ENCODE peak calls at places on chromosomes 3 and 15, in nine cellular contexts. M is MCF 10A; L is WTC11; E is AG09319; U is PC-9; X is HepG2; J is endothelial cell; D is CD8-positive, alpha-beta T cell; V is AG10803. W is an unnamed sample.

GRCh38 chr3:7813412-7813811 is 688.2 kb upstream of the LMCD1 start:
- DNase-seq in E (no peak), L (no peak), V (no peak), J (no peak), M (no peak), D (no peak), U (no peak), X (no peak), W (no peak)

GRCh38 chr3:127035672-127036071 is 52.8 kb downstream of the PLXNA1 start:
- DNase-seq in V (no peak), U (peak), D (no peak), J (no peak), L (no peak), E (peak), X (no peak), M (peak), W (no peak)

GRCh38 chr3:156728267-156728985 is 54.0 kb downstream of the TIPARP start:
- DNase-seq in E (no peak), M (no peak), V (no peak), X (peak), J (no peak), D (no peak), L (no peak), U (peak), W (no peak)

GRCh38 chr3:128076465-128076782 is 24.2 kb downstream of the SEC61A1 start:
- DNase-seq in U (no peak), D (no peak), M (no peak), J (no peak), V (no peak), E (no peak), X (no peak), L (no peak), W (no peak)

GRCh38 chr3:42036483-42036823 is 54.7 kb upstream of the TRAK1 start:
- DNase-seq in V (peak), U (peak), E (peak), L (no peak), X (peak), M (peak), J (no peak), D (no peak), W (no peak)

GRCh38 chr3:133532951-133533350 is 40.5 kb upstream of the CDV3 start:
- DNase-seq in V (peak), U (no peak), M (no peak), D (no peak), L (no peak), E (no peak), X (no peak), J (no peak), W (no peak)

GRCh38 chr3:123258811-123259420 is 57.2 kb downstream of the SEC22A start:
- DNase-seq in J (no peak), V (peak), X (peak), D (no peak), M (peak), E (peak), U (peak), L (no peak), W (peak)

GRCh38 chr3:102183186-102183585 is 251.6 kb upstream of the ZPLD1 start:
- DNase-seq in M (no peak), J (no peak), L (no peak), X (no peak), D (no peak), E (no peak), V (no peak), U (no peak), W (no peak)

GRCh38 chr15:51828621-51829359 is 663 bp upstream of the TMOD3 start:
- DNase-seq in J (no peak), X (no peak), E (no peak), U (peak), M (no peak), D (no peak), L (no peak), V (no peak), W (no peak)

DNA sequence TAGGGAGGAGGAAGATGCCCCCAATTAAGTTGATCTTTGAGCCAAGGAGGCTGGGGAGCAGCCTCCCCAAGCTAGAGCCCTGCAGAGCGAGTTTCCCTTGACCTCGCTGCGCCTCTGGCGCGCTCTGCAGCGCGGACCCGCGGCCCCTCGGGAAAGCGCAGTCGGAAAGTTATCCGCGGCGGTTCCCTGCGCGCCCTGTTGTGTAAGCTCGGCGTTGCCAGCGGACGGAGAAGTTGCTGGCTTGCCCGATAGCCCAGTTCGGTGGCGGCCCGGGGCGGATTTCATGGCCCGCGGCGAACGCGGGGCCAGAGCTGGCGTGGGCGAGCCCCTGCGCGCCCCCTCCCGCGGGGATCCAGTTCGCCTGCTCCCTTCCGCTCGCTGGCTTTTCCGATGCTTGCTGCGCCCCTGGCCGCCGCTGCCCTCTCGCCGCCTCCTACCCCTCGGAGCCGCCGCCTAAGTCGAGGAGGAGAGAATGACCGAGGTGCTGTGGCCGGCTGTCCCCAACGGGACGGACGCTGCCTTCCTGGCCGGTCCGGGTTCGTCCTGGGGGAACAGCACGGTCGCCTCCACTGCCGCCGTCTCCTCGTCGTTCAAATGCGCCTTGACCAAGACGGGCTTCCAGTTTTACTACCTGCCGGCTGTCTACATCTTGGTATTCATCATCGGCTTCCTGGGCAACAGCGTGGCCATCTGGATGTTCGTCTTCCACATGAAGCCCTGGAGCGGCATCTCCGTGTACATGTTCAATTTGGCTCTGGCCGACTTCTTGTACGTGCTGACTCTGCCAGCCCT is 576 bp downstream of the P2RY1 start:
- DNase-seq in J (peak), L (peak), M (peak), D (no peak), U (peak), X (no peak), V (peak), E (no peak), W (peak)
- TF ChIP-seq CTCF in J (no peak), L (no peak), M (peak), D (no peak), U (no peak), X (no peak), V (peak), E (peak), W (no peak)

GRCh38 chr15:82648257-82649103 is 1.3 kb upstream of the CPEB1 start:
- DNase-seq in L (peak), M (no peak), V (peak), X (no peak), D (no peak), U (no peak), E (no peak), J (no peak), W (no peak)
- TF ChIP-seq CTCF in L (no peak), M (no peak), V (no peak), X (no peak), D (no peak), U (no peak), E (no peak), J (no peak), W (no peak)

GRCh38 chr15:45186771-45187577 is 792 bp downstream of the SHF start:
- DNase-seq in M (no peak), L (peak), U (no peak), V (no peak), D (no peak), E (no peak), J (peak), X (peak), W (no peak)

GRCh38 chr15:45185903-45186770 is 1.6 kb downstream of the SHF start:
- DNase-seq in D (no peak), V (peak), M (no peak), E (no peak), J (no peak), U (no peak), L (no peak), X (no peak), W (no peak)

GRCh38 chr15:45187578-45187893 is 230 bp downstream of the SHF start:
- DNase-seq in E (no peak), U (no peak), V (no peak), J (peak), D (no peak), X (no peak), M (no peak), L (no peak), W (no peak)

GRCh38 chr15:45185069-45185779 is 2.5 kb downstream of the SHF start:
- DNase-seq in D (no peak), M (no peak), X (no peak), L (no peak), E (no peak), J (no peak), U (no peak), V (no peak), W (no peak)

DNA sequence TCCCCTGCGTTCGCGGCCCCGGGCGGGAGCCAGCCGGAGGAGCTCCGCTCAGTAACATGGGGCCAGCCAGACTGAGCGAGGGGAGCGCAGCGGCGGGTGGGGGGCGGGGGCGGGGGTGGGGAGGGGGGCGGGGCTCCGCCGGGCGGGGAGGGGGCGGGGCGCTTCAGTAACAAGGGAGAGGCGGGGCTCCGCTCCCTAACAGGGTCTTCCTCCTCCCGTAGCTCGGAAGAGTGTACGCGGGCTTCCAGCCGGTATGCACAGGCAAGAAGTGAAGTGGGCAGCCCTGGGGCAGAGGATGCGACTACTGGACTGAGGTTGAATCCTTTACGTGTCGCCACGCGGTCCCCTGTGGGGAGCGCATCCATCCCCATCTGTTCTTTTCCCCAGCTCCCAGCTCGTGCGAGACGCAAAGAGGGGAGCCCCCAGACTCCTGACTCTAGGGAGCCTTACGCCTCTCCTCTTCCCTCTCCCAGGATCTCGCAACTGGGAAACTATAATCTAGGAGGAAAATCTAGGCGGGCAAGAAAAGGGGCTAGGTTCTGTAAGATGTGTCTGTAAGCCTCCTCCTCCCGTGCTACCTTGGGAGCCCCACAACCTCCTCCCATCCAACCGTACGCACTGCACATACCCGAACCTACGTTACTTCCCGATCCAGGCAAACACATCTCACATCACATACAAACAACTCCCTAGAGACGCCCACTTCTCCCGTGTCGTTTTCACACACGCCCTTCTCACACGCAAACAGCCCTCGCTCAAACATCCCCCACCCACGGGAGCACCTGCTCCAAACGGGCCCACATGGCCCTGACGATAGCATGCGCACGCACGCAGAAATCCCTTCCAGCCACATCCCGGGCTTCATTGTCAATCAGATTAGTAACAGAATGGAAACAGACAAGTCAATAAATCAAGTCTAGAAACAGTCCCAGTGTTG is at the start of gene SHF:
- DNase-seq in D (peak), J (peak), X (peak), U (no peak), M (no peak), L (peak), V (peak), E (no peak), W (peak)
- TF ChIP-seq CTCF in D (no peak), J (no peak), X (no peak), U (no peak), M (no peak), L (no peak), V (no peak), E (no peak), W (no peak)

GRCh38 chr3:121989943-121990342 is 32.1 kb downstream of the ILDR1 start:
- DNase-seq in U (no peak), L (no peak), D (no peak), E (no peak), V (no peak), M (no peak), X (no peak), J (no peak), W (peak)
- TF ChIP-seq CTCF in U (peak), L (no peak), D (no peak), E (no peak), V (no peak), M (no peak), X (peak), J (no peak), W (no peak)

GRCh38 chr15:47496343-47497185 is 220.7 kb upstream of the SEMA6D start:
- DNase-seq in E (no peak), X (no peak), U (no peak), L (no peak), J (no peak), V (no peak), D (no peak), M (no peak), W (no peak)
- TF ChIP-seq CTCF in E (no peak), X (no peak), U (no peak), L (no peak), J (peak), V (no peak), D (no peak), M (no peak), W (no peak)

GRCh38 chr3:53161345-53161819 is 373 bp downstream of the PRKCD start:
- DNase-seq in X (no peak), M (no peak), V (no peak), L (peak), J (no peak), D (no peak), U (no peak), E (no peak), W (peak)

GRCh38 chr3:53161820-53162671 is 1.0 kb downstream of the PRKCD start:
- DNase-seq in E (no peak), X (no peak), D (peak), V (peak), U (no peak), J (peak), M (no peak), L (peak), W (peak)

GRCh38 chr3:53159415-53160135 is 1.4 kb upstream of the PRKCD start:
- DNase-seq in V (no peak), E (no peak), U (no peak), J (no peak), D (no peak), X (peak), M (no peak), L (peak), W (no peak)

GRCh38 chr3:53160335-53160659 is 712 bp upstream of the PRKCD start:
- DNase-seq in J (no peak), X (no peak), L (no peak), E (no peak), V (no peak), M (no peak), D (no peak), U (no peak), W (no peak)

GRCh38 chr3:53160660-53161344 is at the start of gene PRKCD:
- DNase-seq in U (peak), M (peak), L (peak), X (peak), V (peak), E (peak), D (peak), J (peak), W (peak)
- TF ChIP-seq CTCF in U (peak), M (peak), L (no peak), X (peak), V (peak), E (peak), D (peak), J (peak), W (peak)

DNA sequence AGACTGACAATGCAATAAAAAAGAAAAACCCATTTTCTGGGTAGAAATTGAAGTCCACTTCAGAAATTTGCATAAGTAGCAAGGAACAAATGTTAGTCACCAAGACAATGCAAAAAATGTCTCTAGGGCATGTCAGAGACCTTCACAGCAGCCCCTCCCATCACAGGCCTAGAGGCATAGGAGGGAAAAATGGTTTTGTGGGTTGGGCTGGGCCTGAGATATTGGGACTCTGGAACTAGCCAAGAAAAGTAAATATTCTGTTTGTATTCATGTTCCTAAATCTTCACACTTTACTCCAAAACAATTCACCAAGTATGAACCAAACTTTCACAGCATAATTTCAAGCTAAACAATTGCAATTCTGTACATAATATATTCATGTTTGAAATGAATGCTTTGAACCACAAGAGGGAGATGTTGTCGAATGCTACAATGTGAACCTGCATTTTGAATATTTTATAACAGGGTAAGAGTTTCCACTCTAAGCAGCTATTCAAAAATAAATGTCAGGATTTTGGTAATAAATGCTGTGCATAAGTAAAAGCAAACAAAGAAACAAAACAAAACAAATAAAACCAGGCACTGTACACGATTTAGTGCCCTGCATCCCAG is 429.2 kb downstream of the OTOL1 start:
- DNase-seq in E (no peak), M (no peak), J (no peak), V (no peak), U (no peak), X (no peak), L (no peak), D (no peak), W (no peak)
- TF ChIP-seq CTCF in E (no peak), M (no peak), J (peak), V (peak), U (peak), X (no peak), L (no peak), D (no peak), W (no peak)

DNA sequence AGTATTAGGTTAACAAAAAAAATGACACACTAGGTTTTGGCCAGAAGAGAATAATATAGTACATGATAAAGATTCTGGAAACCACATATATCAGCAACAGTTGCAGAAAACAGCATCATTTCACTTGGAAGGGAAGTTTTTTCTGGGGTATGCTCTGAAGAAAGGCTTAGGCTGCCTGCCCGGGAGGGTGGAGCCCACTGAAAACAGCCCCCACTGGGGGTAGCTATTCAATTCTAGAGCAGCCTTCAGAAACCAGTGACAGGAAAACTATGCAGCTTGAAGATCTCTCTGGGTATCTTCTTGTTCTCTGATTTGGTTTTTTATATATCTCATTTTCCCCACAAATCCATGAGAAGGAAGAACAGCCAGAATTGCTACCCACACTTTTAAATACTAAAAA is 43.2 kb downstream of the ZMAT3 start:
- DNase-seq in J (no peak), L (no peak), M (no peak), V (no peak), E (no peak), X (no peak), U (no peak), D (no peak), W (no peak)
- TF ChIP-seq CTCF in J (no peak), L (no peak), M (no peak), V (no peak), E (no peak), X (no peak), U (no peak), D (no peak), W (no peak)

GRCh38 chr3:51955893-51956770 is 951 bp downstream of the GPR62 start:
- DNase-seq in J (peak), M (no peak), D (peak), L (peak), X (no peak), E (no peak), U (no peak), V (no peak), W (peak)
- TF ChIP-seq CTCF in J (peak), M (no peak), D (peak), L (peak), X (no peak), E (peak), U (peak), V (peak), W (peak)

DNA sequence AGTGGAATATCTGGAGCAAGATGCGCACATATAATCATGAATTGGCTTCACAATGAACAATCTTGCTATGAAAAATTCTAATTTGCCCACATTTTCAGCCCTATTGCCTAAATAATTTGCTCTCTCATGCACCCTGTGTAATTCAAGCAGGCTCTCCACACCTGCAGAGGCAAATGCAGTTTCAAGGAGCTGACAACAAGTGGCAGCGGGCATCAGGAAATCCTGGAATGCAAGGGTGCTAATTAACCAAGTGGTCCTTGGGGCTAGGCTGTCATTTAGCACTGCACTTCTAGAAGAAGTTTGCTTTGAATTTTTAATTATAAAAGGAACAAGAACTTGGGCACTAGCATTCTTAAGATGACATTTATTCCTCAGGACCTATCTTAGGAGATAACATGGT is 56.3 kb upstream of the ICE2 start:
- DNase-seq in V (no peak), J (no peak), X (no peak), U (no peak), D (no peak), L (no peak), E (no peak), M (no peak), W (no peak)
- TF ChIP-seq CTCF in V (no peak), J (no peak), X (no peak), U (no peak), D (no peak), L (no peak), E (no peak), M (no peak), W (no peak)

W was measured in NB4.